ENCODE peak calls at places on chromosomes 2 and 18, in four cellular contexts. C is GM10248; X is stimulated activated CD4-positive, alpha-beta T cell treated with anti-CD3 and anti-CD28 coated beads, Interleukin-15, amount 100 ng/mL, for 1 hour; Y is GM04504. N is an unnamed sample.
A peak's percentile ranks its signal among the peaks of the same experiment; 100 is the strongest.

GRCh38 chr2:52955079-52955478 is 812.5 kb upstream of the CHAC2 start:
- DNase-seq in X (no peak), Y (no peak), C (no peak), N (no peak)

GRCh38 chr18:12839526-12840196 is 44.4 kb downstream of the PTPN2 start:
- DNase-seq in C (peak; percentile 71), Y (no peak), X (no peak), N (peak; percentile 68)

GRCh38 chr2:174683392-174683759 is 80.9 kb downstream of the CHRNA1 start:
- DNase-seq in C (peak; percentile 44), X (no peak), Y (peak; percentile 35), N (peak; percentile 73)

GRCh38 chr2:152506843-152507242 is 171.9 kb downstream of the FMNL2 start:
- DNase-seq in C (no peak), X (no peak), Y (no peak), N (no peak)

GRCh38 chr2:54052825-54053718 is 62.3 kb upstream of the ACYP2 start:
- DNase-seq in C (no peak), X (no peak), Y (no peak), N (peak; percentile 20)

GRCh38 chr2:17971531-17971930 is 93.1 kb downstream of the KCNS3 start:
- DNase-seq in Y (no peak), X (no peak), C (no peak), N (no peak)

GRCh38 chr2:19488009-19488691 is 129.7 kb upstream of the OSR1 start:
- DNase-seq in C (no peak), Y (peak; percentile 37), X (no peak), N (no peak)

GRCh38 chr18:28091197-28091596 is 85.7 kb downstream of the CDH2 start:
- DNase-seq in C (no peak), X (no peak), Y (no peak), N (no peak)

GRCh38 chr2:16166327-16166981 is 226.1 kb downstream of the MYCN start:
- DNase-seq in Y (no peak), C (no peak), X (no peak), N (no peak)

GRCh38 chr2:155600296-155600695 is 732.2 kb downstream of the NR4A2 start:
- DNase-seq in Y (no peak), C (no peak), X (no peak), N (no peak)

GRCh38 chr2:219689676-219690628 is 62.5 kb downstream of the SLC4A3 start:
- DNase-seq in X (no peak), Y (no peak), C (peak; percentile 70), N (peak; percentile 59)

GRCh38 chr18:52339891-52340371 is at the start of gene DCC:
- DNase-seq in C (peak; percentile 28), X (no peak), Y (no peak), N (no peak)

GRCh38 chr2:62467475-62468321 is 38.3 kb downstream of the TMEM17 start:
- DNase-seq in Y (no peak), X (no peak), C (no peak), N (no peak)

GRCh38 chr18:14970027-14970426 is 222.1 kb downstream of the ANKRD30B start:
- DNase-seq in Y (peak; percentile 38), X (no peak), C (no peak), N (no peak)

GRCh38 chr18:34651586-34652369 is 58.3 kb upstream of the DTNA start:
- DNase-seq in X (no peak), Y (no peak), C (no peak), N (no peak)

GRCh38 chr2:86703704-86704370 is 16.3 kb upstream of the RMND5A start:
- DNase-seq in C (no peak), Y (peak; percentile 60), X (no peak), N (no peak)